ENCODE peak calls at places on chromosomes 2 and 18, in eight cellular contexts. One of them, this sample, is unnamed.

GRCh38 chr18:36304723-36305122 is 7.2 kb downstream of the FHOD3 start:
- DNase-seq in neural crest cell: no peak
- DNase-seq in fibroblast of mammary gland: no peak
- DNase-seq in cardiac fibroblast: no peak
- DNase-seq in astrocyte: no peak
- DNase-seq in kidney epithelial cell: no peak
- DNase-seq in H1: no peak
- DNase-seq in thoracic aorta: no peak
- DNase-seq in this sample: no peak

GRCh38 chr2:88451647-88452150 is 794 bp downstream of the FOXI3 start:
- DNase-seq in H1: peak
- DNase-seq in thoracic aorta: no peak
- DNase-seq in astrocyte: no peak
- DNase-seq in fibroblast of mammary gland: no peak
- DNase-seq in neural crest cell: peak
- DNase-seq in cardiac fibroblast: no peak
- DNase-seq in kidney epithelial cell: no peak
- DNase-seq in this sample: peak

GRCh38 chr2:123518387-123518786 is 506.7 kb upstream of the CNTNAP5 start:
- DNase-seq in cardiac fibroblast: peak
- DNase-seq in neural crest cell: no peak
- DNase-seq in astrocyte: no peak
- DNase-seq in fibroblast of mammary gland: peak
- DNase-seq in thoracic aorta: no peak
- DNase-seq in H1: no peak
- DNase-seq in kidney epithelial cell: no peak
- DNase-seq in this sample: no peak

GRCh38 chr2:41127351-41127750 is 675.5 kb upstream of the SLC8A1 start:
- DNase-seq in kidney epithelial cell: no peak
- DNase-seq in astrocyte: no peak
- DNase-seq in fibroblast of mammary gland: peak
- DNase-seq in cardiac fibroblast: no peak
- DNase-seq in thoracic aorta: no peak
- DNase-seq in H1: no peak
- DNase-seq in neural crest cell: no peak
- DNase-seq in this sample: no peak

GRCh38 chr2:236955675-236956618 is 129.7 kb upstream of the COPS8 start:
- DNase-seq in fibroblast of mammary gland: peak
- DNase-seq in neural crest cell: no peak
- DNase-seq in astrocyte: peak
- DNase-seq in cardiac fibroblast: no peak
- DNase-seq in thoracic aorta: no peak
- DNase-seq in kidney epithelial cell: no peak
- DNase-seq in H1: no peak
- DNase-seq in this sample: no peak

GRCh38 chr18:60377778-60378469 is 5.3 kb upstream of the MC4R start:
- DNase-seq in thoracic aorta: no peak
- DNase-seq in neural crest cell: no peak
- DNase-seq in H1: no peak
- DNase-seq in astrocyte: no peak
- DNase-seq in fibroblast of mammary gland: no peak
- DNase-seq in cardiac fibroblast: no peak
- DNase-seq in kidney epithelial cell: no peak
- DNase-seq in this sample: no peak

GRCh38 chr2:3662239-3662638 is 4.2 kb downstream of the ALLC start:
- DNase-seq in astrocyte: no peak
- DNase-seq in H1: no peak
- DNase-seq in cardiac fibroblast: no peak
- DNase-seq in kidney epithelial cell: no peak
- DNase-seq in fibroblast of mammary gland: no peak
- DNase-seq in neural crest cell: no peak
- DNase-seq in thoracic aorta: no peak
- DNase-seq in this sample: peak

GRCh38 chr2:215598376-215598975 is 162.6 kb upstream of the FN1 start:
- DNase-seq in fibroblast of mammary gland: peak
- DNase-seq in thoracic aorta: no peak
- DNase-seq in H1: no peak
- DNase-seq in cardiac fibroblast: peak
- DNase-seq in neural crest cell: no peak
- DNase-seq in kidney epithelial cell: no peak
- DNase-seq in astrocyte: peak
- DNase-seq in this sample: no peak

GRCh38 chr18:54222922-54223567 is 1.4 kb downstream of the MBD2 start:
- DNase-seq in cardiac fibroblast: no peak
- DNase-seq in neural crest cell: no peak
- DNase-seq in thoracic aorta: no peak
- DNase-seq in astrocyte: no peak
- DNase-seq in fibroblast of mammary gland: no peak
- DNase-seq in H1: no peak
- DNase-seq in kidney epithelial cell: no peak
- DNase-seq in this sample: no peak

GRCh38 chr2:39128919-39129391 is 8.1 kb upstream of the SOS1 start:
- DNase-seq in fibroblast of mammary gland: peak
- DNase-seq in cardiac fibroblast: peak
- DNase-seq in astrocyte: no peak
- DNase-seq in H1: no peak
- DNase-seq in neural crest cell: no peak
- DNase-seq in kidney epithelial cell: no peak
- DNase-seq in thoracic aorta: no peak
- DNase-seq in this sample: no peak

GRCh38 chr2:175009917-175010621 is 4.9 kb upstream of the CHN1 start:
- DNase-seq in kidney epithelial cell: no peak
- DNase-seq in astrocyte: no peak
- DNase-seq in cardiac fibroblast: no peak
- DNase-seq in neural crest cell: no peak
- DNase-seq in H1: no peak
- DNase-seq in thoracic aorta: no peak
- DNase-seq in fibroblast of mammary gland: no peak
- DNase-seq in this sample: no peak

GRCh38 chr2:222861411-222862067 is 703 bp downstream of the ACSL3 start:
- DNase-seq in kidney epithelial cell: no peak
- DNase-seq in astrocyte: no peak
- DNase-seq in cardiac fibroblast: no peak
- DNase-seq in fibroblast of mammary gland: no peak
- DNase-seq in neural crest cell: no peak
- DNase-seq in thoracic aorta: no peak
- DNase-seq in H1: no peak
- DNase-seq in this sample: peak

GRCh38 chr2:149166958-149167810 is 128.7 kb downstream of the LYPD6B start:
- DNase-seq in fibroblast of mammary gland: no peak
- DNase-seq in neural crest cell: no peak
- DNase-seq in astrocyte: no peak
- DNase-seq in H1: no peak
- DNase-seq in kidney epithelial cell: no peak
- DNase-seq in thoracic aorta: no peak
- DNase-seq in cardiac fibroblast: no peak
- DNase-seq in this sample: no peak

GRCh38 chr2:197604117-197604516 is 71.3 kb downstream of the RFTN2 start:
- DNase-seq in kidney epithelial cell: no peak
- DNase-seq in fibroblast of mammary gland: no peak
- DNase-seq in astrocyte: no peak
- DNase-seq in neural crest cell: no peak
- DNase-seq in thoracic aorta: no peak
- DNase-seq in cardiac fibroblast: no peak
- DNase-seq in H1: no peak
- DNase-seq in this sample: no peak

GRCh38 chr2:219969508-219969907 is 342.1 kb downstream of the SLC4A3 start:
- DNase-seq in fibroblast of mammary gland: peak
- DNase-seq in neural crest cell: no peak
- DNase-seq in kidney epithelial cell: no peak
- DNase-seq in H1: no peak
- DNase-seq in astrocyte: peak
- DNase-seq in thoracic aorta: no peak
- DNase-seq in cardiac fibroblast: peak
- DNase-seq in this sample: no peak

GRCh38 chr2:126244937-126245336 is 411.0 kb upstream of the GYPC start:
- DNase-seq in fibroblast of mammary gland: peak
- DNase-seq in kidney epithelial cell: no peak
- DNase-seq in cardiac fibroblast: peak
- DNase-seq in neural crest cell: peak
- DNase-seq in H1: peak
- DNase-seq in astrocyte: no peak
- DNase-seq in thoracic aorta: no peak
- DNase-seq in this sample: no peak

GRCh38 chr18:12091742-12092141 is 1.9 kb upstream of the ANKRD62 start:
- DNase-seq in fibroblast of mammary gland: no peak
- DNase-seq in cardiac fibroblast: no peak
- DNase-seq in kidney epithelial cell: no peak
- DNase-seq in H1: no peak
- DNase-seq in thoracic aorta: no peak
- DNase-seq in astrocyte: no peak
- DNase-seq in neural crest cell: no peak
- DNase-seq in this sample: no peak

GRCh38 chr18:12088731-12089375 is 4.8 kb upstream of the ANKRD62 start:
- DNase-seq in thoracic aorta: no peak
- DNase-seq in neural crest cell: no peak
- DNase-seq in fibroblast of mammary gland: no peak
- DNase-seq in astrocyte: no peak
- DNase-seq in H1: no peak
- DNase-seq in kidney epithelial cell: no peak
- DNase-seq in cardiac fibroblast: no peak
- DNase-seq in this sample: no peak

GRCh38 chr18:12092398-12093229 is 1.0 kb upstream of the ANKRD62 start:
- DNase-seq in astrocyte: no peak
- DNase-seq in neural crest cell: no peak
- DNase-seq in thoracic aorta: no peak
- DNase-seq in kidney epithelial cell: no peak
- DNase-seq in H1: peak
- DNase-seq in cardiac fibroblast: no peak
- DNase-seq in fibroblast of mammary gland: no peak
- DNase-seq in this sample: no peak

GRCh38 chr18:12098389-12098788 is 4.7 kb downstream of the ANKRD62 start:
- DNase-seq in fibroblast of mammary gland: no peak
- DNase-seq in astrocyte: no peak
- DNase-seq in cardiac fibroblast: no peak
- DNase-seq in H1: no peak
- DNase-seq in neural crest cell: no peak
- DNase-seq in thoracic aorta: no peak
- DNase-seq in kidney epithelial cell: no peak
- DNase-seq in this sample: no peak

GRCh38 chr18:12093520-12094257 is at the start of gene ANKRD62:
- DNase-seq in kidney epithelial cell: no peak
- DNase-seq in cardiac fibroblast: no peak
- DNase-seq in H1: peak
- DNase-seq in astrocyte: no peak
- DNase-seq in neural crest cell: no peak
- DNase-seq in thoracic aorta: no peak
- DNase-seq in fibroblast of mammary gland: no peak
- DNase-seq in this sample: no peak
- TF ChIP-seq CTCF in kidney epithelial cell: no peak
- TF ChIP-seq CTCF in cardiac fibroblast: no peak
- TF ChIP-seq CTCF in H1: peak
- TF ChIP-seq CTCF in astrocyte: no peak
- TF ChIP-seq CTCF in neural crest cell: no peak
- TF ChIP-seq CTCF in thoracic aorta: no peak
- TF ChIP-seq CTCF in fibroblast of mammary gland: no peak
- TF ChIP-seq CTCF in this sample: no peak

GRCh38 chr2:113085542-113085941 is 17.8 kb downstream of the IL1F10 start:
- DNase-seq in cardiac fibroblast: no peak
- DNase-seq in neural crest cell: no peak
- DNase-seq in astrocyte: no peak
- DNase-seq in thoracic aorta: no peak
- DNase-seq in kidney epithelial cell: no peak
- DNase-seq in H1: no peak
- DNase-seq in fibroblast of mammary gland: no peak
- DNase-seq in this sample: no peak
- TF ChIP-seq CTCF in cardiac fibroblast: no peak
- TF ChIP-seq CTCF in neural crest cell: no peak
- TF ChIP-seq CTCF in astrocyte: no peak
- TF ChIP-seq CTCF in thoracic aorta: no peak
- TF ChIP-seq CTCF in kidney epithelial cell: no peak
- TF ChIP-seq CTCF in H1: no peak
- TF ChIP-seq CTCF in fibroblast of mammary gland: no peak
- TF ChIP-seq CTCF in this sample: no peak

GRCh38 chr2:130342533-130343275 is at the start of gene IMP4:
- DNase-seq in cardiac fibroblast: peak
- DNase-seq in astrocyte: peak
- DNase-seq in kidney epithelial cell: peak
- DNase-seq in fibroblast of mammary gland: peak
- DNase-seq in thoracic aorta: peak
- DNase-seq in H1: peak
- DNase-seq in neural crest cell: peak
- DNase-seq in this sample: peak
- TF ChIP-seq CTCF in cardiac fibroblast: peak
- TF ChIP-seq CTCF in astrocyte: no peak
- TF ChIP-seq CTCF in kidney epithelial cell: peak
- TF ChIP-seq CTCF in fibroblast of mammary gland: no peak
- TF ChIP-seq CTCF in thoracic aorta: no peak
- TF ChIP-seq CTCF in H1: peak
- TF ChIP-seq CTCF in neural crest cell: peak
- TF ChIP-seq CTCF in this sample: peak

GRCh38 chr2:172974762-172975161 is 100.9 kb upstream of the MAP3K20 start:
- DNase-seq in neural crest cell: no peak
- DNase-seq in kidney epithelial cell: no peak
- DNase-seq in thoracic aorta: no peak
- DNase-seq in cardiac fibroblast: no peak
- DNase-seq in H1: no peak
- DNase-seq in fibroblast of mammary gland: no peak
- DNase-seq in astrocyte: no peak
- DNase-seq in this sample: no peak
- TF ChIP-seq CTCF in neural crest cell: no peak
- TF ChIP-seq CTCF in kidney epithelial cell: no peak
- TF ChIP-seq CTCF in thoracic aorta: no peak
- TF ChIP-seq CTCF in cardiac fibroblast: no peak
- TF ChIP-seq CTCF in H1: no peak
- TF ChIP-seq CTCF in fibroblast of mammary gland: no peak
- TF ChIP-seq CTCF in astrocyte: no peak
- TF ChIP-seq CTCF in this sample: no peak

DNA sequence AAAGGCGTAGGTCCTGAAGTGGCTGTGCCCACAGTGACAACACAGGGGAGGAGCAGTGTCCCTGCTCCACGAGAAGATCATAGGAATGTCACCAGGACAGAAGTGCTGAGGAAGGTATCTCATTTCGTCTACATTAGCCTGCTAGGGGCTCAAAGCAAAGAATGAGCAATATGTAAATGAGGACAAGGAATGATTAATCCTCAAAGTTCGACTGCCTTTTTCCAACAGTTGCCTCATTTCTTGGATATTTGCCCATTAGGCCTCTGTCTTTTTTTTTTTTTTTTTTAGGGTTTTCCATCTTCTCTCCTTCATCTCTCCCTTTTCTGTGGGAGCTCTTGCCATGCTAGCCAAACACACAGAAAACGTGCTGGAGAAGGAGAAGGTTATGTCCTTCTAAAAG is 105.2 kb upstream of the ARHGAP28 start:
- DNase-seq in thoracic aorta: no peak
- DNase-seq in fibroblast of mammary gland: peak
- DNase-seq in astrocyte: peak
- DNase-seq in H1: no peak
- DNase-seq in kidney epithelial cell: peak
- DNase-seq in neural crest cell: no peak
- DNase-seq in cardiac fibroblast: peak
- DNase-seq in this sample: no peak
- TF ChIP-seq CTCF in thoracic aorta: no peak
- TF ChIP-seq CTCF in fibroblast of mammary gland: no peak
- TF ChIP-seq CTCF in astrocyte: no peak
- TF ChIP-seq CTCF in H1: no peak
- TF ChIP-seq CTCF in kidney epithelial cell: no peak
- TF ChIP-seq CTCF in neural crest cell: no peak
- TF ChIP-seq CTCF in cardiac fibroblast: no peak
- TF ChIP-seq CTCF in this sample: no peak

This sample was measured in upper lobe of right lung.